ENCODE peak calls at places on chromosomes 6 and 20, in eight cellular contexts. One of them, this sample, is unnamed.

GRCh38 chr6:141395443-141396008 is 737.2 kb upstream of the GJE1 start:
- DNase-seq in right cardiac atrium: peak; percentile 23
- DNase-seq in H54: no peak
- DNase-seq in hepatic stellate cell: no peak
- DNase-seq in NCI-H1092: no peak
- DNase-seq in NCI-H510A treated with DMSO at 0.1 percent for 48 hours: no peak
- DNase-seq in T follicular helper cell: no peak
- DNase-seq in stimulated activated CD4-positive, alpha-beta T cell treated with anti-CD3 and anti-CD28 coated beads, Interleukin-4, amount 100 ng/mL, for 48 hours: no peak
- DNase-seq in this sample: no peak

GRCh38 chr20:396619-397431 is 11.3 kb upstream of the RBCK1 start:
- DNase-seq in H54: no peak
- DNase-seq in hepatic stellate cell: no peak
- DNase-seq in right cardiac atrium: no peak
- DNase-seq in T follicular helper cell: no peak
- DNase-seq in NCI-H1092: no peak
- DNase-seq in stimulated activated CD4-positive, alpha-beta T cell treated with anti-CD3 and anti-CD28 coated beads, Interleukin-4, amount 100 ng/mL, for 48 hours: no peak
- DNase-seq in NCI-H510A treated with DMSO at 0.1 percent for 48 hours: no peak
- DNase-seq in this sample: no peak

GRCh38 chr6:111951439-111952140 is 78.3 kb upstream of the FYN start:
- DNase-seq in H54: no peak
- DNase-seq in NCI-H510A treated with DMSO at 0.1 percent for 48 hours: no peak
- DNase-seq in stimulated activated CD4-positive, alpha-beta T cell treated with anti-CD3 and anti-CD28 coated beads, Interleukin-4, amount 100 ng/mL, for 48 hours: no peak
- DNase-seq in T follicular helper cell: no peak
- DNase-seq in NCI-H1092: peak; percentile 8
- DNase-seq in right cardiac atrium: no peak
- DNase-seq in hepatic stellate cell: no peak
- DNase-seq in this sample: no peak

GRCh38 chr6:163814494-163815364 is 400.2 kb downstream of the QKI start:
- DNase-seq in right cardiac atrium: peak; percentile 32
- DNase-seq in H54: no peak
- DNase-seq in hepatic stellate cell: peak; percentile 91
- DNase-seq in NCI-H510A treated with DMSO at 0.1 percent for 48 hours: no peak
- DNase-seq in T follicular helper cell: no peak
- DNase-seq in NCI-H1092: no peak
- DNase-seq in stimulated activated CD4-positive, alpha-beta T cell treated with anti-CD3 and anti-CD28 coated beads, Interleukin-4, amount 100 ng/mL, for 48 hours: no peak
- DNase-seq in this sample: peak; percentile 77

GRCh38 chr6:169289257-169289656 is 35.6 kb upstream of the THBS2 start:
- DNase-seq in right cardiac atrium: no peak
- DNase-seq in NCI-H1092: no peak
- DNase-seq in hepatic stellate cell: no peak
- DNase-seq in H54: no peak
- DNase-seq in NCI-H510A treated with DMSO at 0.1 percent for 48 hours: no peak
- DNase-seq in stimulated activated CD4-positive, alpha-beta T cell treated with anti-CD3 and anti-CD28 coated beads, Interleukin-4, amount 100 ng/mL, for 48 hours: no peak
- DNase-seq in T follicular helper cell: no peak
- DNase-seq in this sample: no peak

GRCh38 chr6:125307150-125307838 is 5.5 kb upstream of the HDDC2 start:
- DNase-seq in stimulated activated CD4-positive, alpha-beta T cell treated with anti-CD3 and anti-CD28 coated beads, Interleukin-4, amount 100 ng/mL, for 48 hours: no peak
- DNase-seq in H54: no peak
- DNase-seq in hepatic stellate cell: no peak
- DNase-seq in T follicular helper cell: no peak
- DNase-seq in NCI-H1092: no peak
- DNase-seq in NCI-H510A treated with DMSO at 0.1 percent for 48 hours: no peak
- DNase-seq in right cardiac atrium: no peak
- DNase-seq in this sample: peak; percentile 31

GRCh38 chr20:3222635-3223600 is 13.6 kb downstream of the ITPA start:
- DNase-seq in NCI-H1092: peak; percentile 97
- DNase-seq in right cardiac atrium: no peak
- DNase-seq in stimulated activated CD4-positive, alpha-beta T cell treated with anti-CD3 and anti-CD28 coated beads, Interleukin-4, amount 100 ng/mL, for 48 hours: no peak
- DNase-seq in H54: no peak
- DNase-seq in hepatic stellate cell: no peak
- DNase-seq in T follicular helper cell: no peak
- DNase-seq in NCI-H510A treated with DMSO at 0.1 percent for 48 hours: peak; percentile 99
- DNase-seq in this sample: no peak

GRCh38 chr6:35751594-35751993 is 14.8 kb downstream of the ARMC12 start:
- DNase-seq in hepatic stellate cell: no peak
- DNase-seq in right cardiac atrium: no peak
- DNase-seq in NCI-H1092: no peak
- DNase-seq in stimulated activated CD4-positive, alpha-beta T cell treated with anti-CD3 and anti-CD28 coated beads, Interleukin-4, amount 100 ng/mL, for 48 hours: no peak
- DNase-seq in T follicular helper cell: no peak
- DNase-seq in H54: no peak
- DNase-seq in NCI-H510A treated with DMSO at 0.1 percent for 48 hours: no peak
- DNase-seq in this sample: no peak

GRCh38 chr20:16014436-16014835 is 558.8 kb downstream of the KIF16B start:
- DNase-seq in hepatic stellate cell: no peak
- DNase-seq in H54: no peak
- DNase-seq in NCI-H510A treated with DMSO at 0.1 percent for 48 hours: no peak
- DNase-seq in T follicular helper cell: no peak
- DNase-seq in NCI-H1092: no peak
- DNase-seq in right cardiac atrium: no peak
- DNase-seq in stimulated activated CD4-positive, alpha-beta T cell treated with anti-CD3 and anti-CD28 coated beads, Interleukin-4, amount 100 ng/mL, for 48 hours: no peak
- DNase-seq in this sample: no peak

GRCh38 chr6:77231438-77232305 is 231.6 kb downstream of the HTR1B start:
- DNase-seq in hepatic stellate cell: no peak
- DNase-seq in NCI-H510A treated with DMSO at 0.1 percent for 48 hours: no peak
- DNase-seq in T follicular helper cell: no peak
- DNase-seq in right cardiac atrium: no peak
- DNase-seq in stimulated activated CD4-positive, alpha-beta T cell treated with anti-CD3 and anti-CD28 coated beads, Interleukin-4, amount 100 ng/mL, for 48 hours: no peak
- DNase-seq in H54: no peak
- DNase-seq in NCI-H1092: no peak
- DNase-seq in this sample: peak; percentile 11

GRCh38 chr6:142845624-142846458 is 99.1 kb downstream of the HIVEP2 start:
- DNase-seq in NCI-H1092: no peak
- DNase-seq in hepatic stellate cell: peak; percentile 21
- DNase-seq in T follicular helper cell: no peak
- DNase-seq in NCI-H510A treated with DMSO at 0.1 percent for 48 hours: peak; percentile 73
- DNase-seq in H54: no peak
- DNase-seq in right cardiac atrium: peak; percentile 95
- DNase-seq in stimulated activated CD4-positive, alpha-beta T cell treated with anti-CD3 and anti-CD28 coated beads, Interleukin-4, amount 100 ng/mL, for 48 hours: no peak
- DNase-seq in this sample: peak; percentile 95

GRCh38 chr20:14148042-14148441 is 152.7 kb downstream of the MACROD2 start:
- DNase-seq in NCI-H510A treated with DMSO at 0.1 percent for 48 hours: no peak
- DNase-seq in stimulated activated CD4-positive, alpha-beta T cell treated with anti-CD3 and anti-CD28 coated beads, Interleukin-4, amount 100 ng/mL, for 48 hours: no peak
- DNase-seq in T follicular helper cell: no peak
- DNase-seq in H54: no peak
- DNase-seq in right cardiac atrium: no peak
- DNase-seq in hepatic stellate cell: no peak
- DNase-seq in NCI-H1092: no peak
- DNase-seq in this sample: peak; percentile 53

GRCh38 chr20:17863577-17864292 is 104.9 kb downstream of the SNX5 start:
- DNase-seq in right cardiac atrium: no peak
- DNase-seq in hepatic stellate cell: peak; percentile 66
- DNase-seq in H54: no peak
- DNase-seq in NCI-H510A treated with DMSO at 0.1 percent for 48 hours: no peak
- DNase-seq in NCI-H1092: no peak
- DNase-seq in stimulated activated CD4-positive, alpha-beta T cell treated with anti-CD3 and anti-CD28 coated beads, Interleukin-4, amount 100 ng/mL, for 48 hours: no peak
- DNase-seq in T follicular helper cell: no peak
- DNase-seq in this sample: no peak

GRCh38 chr6:92922216-92922806 is 497.0 kb downstream of the EPHA7 start:
- DNase-seq in hepatic stellate cell: no peak
- DNase-seq in T follicular helper cell: no peak
- DNase-seq in NCI-H510A treated with DMSO at 0.1 percent for 48 hours: no peak
- DNase-seq in right cardiac atrium: no peak
- DNase-seq in H54: no peak
- DNase-seq in NCI-H1092: no peak
- DNase-seq in stimulated activated CD4-positive, alpha-beta T cell treated with anti-CD3 and anti-CD28 coated beads, Interleukin-4, amount 100 ng/mL, for 48 hours: no peak
- DNase-seq in this sample: no peak

GRCh38 chr20:4864292-4864691 is 137.0 kb downstream of the SLC23A2 start:
- DNase-seq in H54: no peak
- DNase-seq in NCI-H1092: no peak
- DNase-seq in T follicular helper cell: no peak
- DNase-seq in hepatic stellate cell: no peak
- DNase-seq in stimulated activated CD4-positive, alpha-beta T cell treated with anti-CD3 and anti-CD28 coated beads, Interleukin-4, amount 100 ng/mL, for 48 hours: no peak
- DNase-seq in right cardiac atrium: no peak
- DNase-seq in NCI-H510A treated with DMSO at 0.1 percent for 48 hours: no peak
- DNase-seq in this sample: no peak

GRCh38 chr6:133918208-133918930 is 29.5 kb downstream of the TCF21 start:
- DNase-seq in NCI-H510A treated with DMSO at 0.1 percent for 48 hours: no peak
- DNase-seq in T follicular helper cell: no peak
- DNase-seq in NCI-H1092: no peak
- DNase-seq in stimulated activated CD4-positive, alpha-beta T cell treated with anti-CD3 and anti-CD28 coated beads, Interleukin-4, amount 100 ng/mL, for 48 hours: no peak
- DNase-seq in hepatic stellate cell: no peak
- DNase-seq in H54: no peak
- DNase-seq in right cardiac atrium: peak; percentile 63
- DNase-seq in this sample: no peak

GRCh38 chr6:127186889-127187288 is 68.4 kb downstream of the RSPO3 start:
- DNase-seq in stimulated activated CD4-positive, alpha-beta T cell treated with anti-CD3 and anti-CD28 coated beads, Interleukin-4, amount 100 ng/mL, for 48 hours: peak; percentile 79
- DNase-seq in hepatic stellate cell: no peak
- DNase-seq in T follicular helper cell: peak; percentile 25
- DNase-seq in right cardiac atrium: peak; percentile 90
- DNase-seq in NCI-H510A treated with DMSO at 0.1 percent for 48 hours: peak; percentile 3
- DNase-seq in H54: no peak
- DNase-seq in NCI-H1092: no peak
- DNase-seq in this sample: no peak

GRCh38 chr6:73515204-73516101 is 5.4 kb downstream of the EEF1A1 start:
- DNase-seq in NCI-H1092: no peak
- DNase-seq in H54: no peak
- DNase-seq in T follicular helper cell: peak; percentile 50
- DNase-seq in stimulated activated CD4-positive, alpha-beta T cell treated with anti-CD3 and anti-CD28 coated beads, Interleukin-4, amount 100 ng/mL, for 48 hours: no peak
- DNase-seq in NCI-H510A treated with DMSO at 0.1 percent for 48 hours: peak; percentile 46
- DNase-seq in hepatic stellate cell: no peak
- DNase-seq in right cardiac atrium: no peak
- DNase-seq in this sample: no peak

GRCh38 chr6:34237722-34238506 is 1.2 kb downstream of the HMGA1 start:
- DNase-seq in NCI-H510A treated with DMSO at 0.1 percent for 48 hours: no peak
- DNase-seq in T follicular helper cell: peak; percentile 59
- DNase-seq in hepatic stellate cell: peak; percentile 55
- DNase-seq in NCI-H1092: peak; percentile 29
- DNase-seq in right cardiac atrium: peak; percentile 79
- DNase-seq in stimulated activated CD4-positive, alpha-beta T cell treated with anti-CD3 and anti-CD28 coated beads, Interleukin-4, amount 100 ng/mL, for 48 hours: peak; percentile 69
- DNase-seq in H54: peak; percentile 48
- DNase-seq in this sample: no peak

GRCh38 chr6:67210450-67210849 is 1424.6 kb upstream of the ADGRB3 start:
- DNase-seq in hepatic stellate cell: no peak
- DNase-seq in T follicular helper cell: no peak
- DNase-seq in H54: no peak
- DNase-seq in right cardiac atrium: no peak
- DNase-seq in stimulated activated CD4-positive, alpha-beta T cell treated with anti-CD3 and anti-CD28 coated beads, Interleukin-4, amount 100 ng/mL, for 48 hours: no peak
- DNase-seq in NCI-H1092: no peak
- DNase-seq in NCI-H510A treated with DMSO at 0.1 percent for 48 hours: no peak
- DNase-seq in this sample: peak; percentile 23

GRCh38 chr6:36657942-36658544 is 20.5 kb upstream of the CDKN1A start:
- DNase-seq in T follicular helper cell: no peak
- DNase-seq in right cardiac atrium: no peak
- DNase-seq in NCI-H510A treated with DMSO at 0.1 percent for 48 hours: no peak
- DNase-seq in H54: no peak
- DNase-seq in stimulated activated CD4-positive, alpha-beta T cell treated with anti-CD3 and anti-CD28 coated beads, Interleukin-4, amount 100 ng/mL, for 48 hours: no peak
- DNase-seq in NCI-H1092: no peak
- DNase-seq in hepatic stellate cell: peak; percentile 64
- DNase-seq in this sample: peak; percentile 57

GRCh38 chr6:157592980-157593379 is 212.0 kb downstream of the ZDHHC14 start:
- DNase-seq in stimulated activated CD4-positive, alpha-beta T cell treated with anti-CD3 and anti-CD28 coated beads, Interleukin-4, amount 100 ng/mL, for 48 hours: no peak
- DNase-seq in NCI-H510A treated with DMSO at 0.1 percent for 48 hours: no peak
- DNase-seq in H54: no peak
- DNase-seq in right cardiac atrium: no peak
- DNase-seq in T follicular helper cell: no peak
- DNase-seq in hepatic stellate cell: no peak
- DNase-seq in NCI-H1092: no peak
- DNase-seq in this sample: no peak

GRCh38 chr20:2840967-2841531 is 504 bp downstream of the VPS16 start:
- DNase-seq in stimulated activated CD4-positive, alpha-beta T cell treated with anti-CD3 and anti-CD28 coated beads, Interleukin-4, amount 100 ng/mL, for 48 hours: no peak
- DNase-seq in H54: peak; percentile 89
- DNase-seq in T follicular helper cell: no peak
- DNase-seq in NCI-H1092: no peak
- DNase-seq in right cardiac atrium: peak; percentile 88
- DNase-seq in NCI-H510A treated with DMSO at 0.1 percent for 48 hours: peak; percentile 26
- DNase-seq in hepatic stellate cell: peak; percentile 81
- DNase-seq in this sample: peak; percentile 62

GRCh38 chr6:170290306-170291128 is at the start of gene DLL1:
- DNase-seq in stimulated activated CD4-positive, alpha-beta T cell treated with anti-CD3 and anti-CD28 coated beads, Interleukin-4, amount 100 ng/mL, for 48 hours: no peak
- DNase-seq in NCI-H1092: peak; percentile 91
- DNase-seq in H54: peak; percentile 24
- DNase-seq in T follicular helper cell: no peak
- DNase-seq in NCI-H510A treated with DMSO at 0.1 percent for 48 hours: peak; percentile 41
- DNase-seq in hepatic stellate cell: peak; percentile 72
- DNase-seq in right cardiac atrium: peak; percentile 87
- DNase-seq in this sample: no peak

GRCh38 chr6:143064996-143065683 is 4.5 kb downstream of the AIG1 start:
- DNase-seq in H54: no peak
- DNase-seq in hepatic stellate cell: no peak
- DNase-seq in NCI-H1092: no peak
- DNase-seq in stimulated activated CD4-positive, alpha-beta T cell treated with anti-CD3 and anti-CD28 coated beads, Interleukin-4, amount 100 ng/mL, for 48 hours: no peak
- DNase-seq in NCI-H510A treated with DMSO at 0.1 percent for 48 hours: no peak
- DNase-seq in T follicular helper cell: no peak
- DNase-seq in right cardiac atrium: no peak
- DNase-seq in this sample: no peak

GRCh38 chr6:121998631-121999030 is 400.8 kb upstream of the HSF2 start:
- DNase-seq in NCI-H1092: no peak
- DNase-seq in right cardiac atrium: no peak
- DNase-seq in H54: no peak
- DNase-seq in stimulated activated CD4-positive, alpha-beta T cell treated with anti-CD3 and anti-CD28 coated beads, Interleukin-4, amount 100 ng/mL, for 48 hours: no peak
- DNase-seq in NCI-H510A treated with DMSO at 0.1 percent for 48 hours: no peak
- DNase-seq in T follicular helper cell: no peak
- DNase-seq in hepatic stellate cell: no peak
- DNase-seq in this sample: no peak

GRCh38 chr6:134389129-134389528 is 71.2 kb upstream of the SGK1 start:
- DNase-seq in hepatic stellate cell: no peak
- DNase-seq in NCI-H1092: no peak
- DNase-seq in right cardiac atrium: no peak
- DNase-seq in stimulated activated CD4-positive, alpha-beta T cell treated with anti-CD3 and anti-CD28 coated beads, Interleukin-4, amount 100 ng/mL, for 48 hours: no peak
- DNase-seq in T follicular helper cell: no peak
- DNase-seq in H54: no peak
- DNase-seq in NCI-H510A treated with DMSO at 0.1 percent for 48 hours: no peak
- DNase-seq in this sample: no peak

GRCh38 chr20:22410556-22411130 is 173.7 kb downstream of the FOXA2 start:
- DNase-seq in NCI-H1092: no peak
- DNase-seq in stimulated activated CD4-positive, alpha-beta T cell treated with anti-CD3 and anti-CD28 coated beads, Interleukin-4, amount 100 ng/mL, for 48 hours: no peak
- DNase-seq in NCI-H510A treated with DMSO at 0.1 percent for 48 hours: no peak
- DNase-seq in T follicular helper cell: no peak
- DNase-seq in right cardiac atrium: no peak
- DNase-seq in H54: no peak
- DNase-seq in hepatic stellate cell: no peak
- DNase-seq in this sample: no peak

GRCh38 chr6:33725222-33725621 is 13.7 kb upstream of the UQCC2 start:
- DNase-seq in right cardiac atrium: peak; percentile 45
- DNase-seq in stimulated activated CD4-positive, alpha-beta T cell treated with anti-CD3 and anti-CD28 coated beads, Interleukin-4, amount 100 ng/mL, for 48 hours: no peak
- DNase-seq in H54: no peak
- DNase-seq in NCI-H1092: no peak
- DNase-seq in NCI-H510A treated with DMSO at 0.1 percent for 48 hours: no peak
- DNase-seq in hepatic stellate cell: no peak
- DNase-seq in T follicular helper cell: no peak
- DNase-seq in this sample: no peak

GRCh38 chr20:47354710-47355488 is 1.6 kb downstream of the ZMYND8 start:
- DNase-seq in NCI-H1092: no peak
- DNase-seq in hepatic stellate cell: no peak
- DNase-seq in stimulated activated CD4-positive, alpha-beta T cell treated with anti-CD3 and anti-CD28 coated beads, Interleukin-4, amount 100 ng/mL, for 48 hours: no peak
- DNase-seq in H54: no peak
- DNase-seq in T follicular helper cell: no peak
- DNase-seq in NCI-H510A treated with DMSO at 0.1 percent for 48 hours: no peak
- DNase-seq in right cardiac atrium: no peak
- DNase-seq in this sample: no peak

GRCh38 chr20:49563015-49563980 is 4.6 kb downstream of the PTGIS start:
- DNase-seq in hepatic stellate cell: no peak
- DNase-seq in H54: no peak
- DNase-seq in NCI-H1092: no peak
- DNase-seq in T follicular helper cell: no peak
- DNase-seq in stimulated activated CD4-positive, alpha-beta T cell treated with anti-CD3 and anti-CD28 coated beads, Interleukin-4, amount 100 ng/mL, for 48 hours: no peak
- DNase-seq in NCI-H510A treated with DMSO at 0.1 percent for 48 hours: no peak
- DNase-seq in right cardiac atrium: no peak
- DNase-seq in this sample: no peak

GRCh38 chr6:125745281-125746018 is 4.0 kb upstream of the HEY2 start:
- DNase-seq in right cardiac atrium: peak; percentile 11
- DNase-seq in hepatic stellate cell: no peak
- DNase-seq in H54: no peak
- DNase-seq in stimulated activated CD4-positive, alpha-beta T cell treated with anti-CD3 and anti-CD28 coated beads, Interleukin-4, amount 100 ng/mL, for 48 hours: no peak
- DNase-seq in T follicular helper cell: no peak
- DNase-seq in NCI-H510A treated with DMSO at 0.1 percent for 48 hours: no peak
- DNase-seq in NCI-H1092: no peak
- DNase-seq in this sample: no peak

GRCh38 chr6:112237644-112238043 is 16.7 kb downstream of the LAMA4 start:
- DNase-seq in stimulated activated CD4-positive, alpha-beta T cell treated with anti-CD3 and anti-CD28 coated beads, Interleukin-4, amount 100 ng/mL, for 48 hours: no peak
- DNase-seq in NCI-H1092: no peak
- DNase-seq in hepatic stellate cell: no peak
- DNase-seq in right cardiac atrium: peak; percentile 82
- DNase-seq in T follicular helper cell: no peak
- DNase-seq in H54: no peak
- DNase-seq in NCI-H510A treated with DMSO at 0.1 percent for 48 hours: no peak
- DNase-seq in this sample: peak; percentile 63